ENCODE peak calls at places on chromosomes 3 and 15, in seven cellular contexts. One of them, this sample, is unnamed.

GRCh38 chr15:62190257-62190656 is 25.2 kb upstream of the C2CD4B start:
- DNase-seq in WERI-Rb-1: no peak
- DNase-seq in ovary: no peak
- DNase-seq in GM12864: no peak
- DNase-seq in cardiac muscle cell: no peak
- DNase-seq in heart left ventricle: no peak
- DNase-seq in adrenal gland: no peak
- DNase-seq in this sample: no peak

GRCh38 chr15:27958911-27959598 is 140.1 kb downstream of the OCA2 start:
- DNase-seq in WERI-Rb-1: no peak
- DNase-seq in ovary: no peak
- DNase-seq in GM12864: no peak
- DNase-seq in cardiac muscle cell: no peak
- DNase-seq in heart left ventricle: no peak
- DNase-seq in adrenal gland: no peak
- DNase-seq in this sample: no peak

GRCh38 chr15:50128266-50128665 is 9.2 kb upstream of the ATP8B4 start:
- DNase-seq in WERI-Rb-1: no peak
- DNase-seq in ovary: no peak
- DNase-seq in GM12864: no peak
- DNase-seq in cardiac muscle cell: no peak
- DNase-seq in heart left ventricle: peak
- DNase-seq in adrenal gland: peak
- DNase-seq in this sample: peak

GRCh38 chr3:13768453-13768852 is 111.4 kb downstream of the WNT7A start:
- DNase-seq in WERI-Rb-1: no peak
- DNase-seq in ovary: no peak
- DNase-seq in GM12864: no peak
- DNase-seq in cardiac muscle cell: no peak
- DNase-seq in heart left ventricle: no peak
- DNase-seq in adrenal gland: no peak
- DNase-seq in this sample: no peak

GRCh38 chr3:121957674-121958419 is 63.6 kb downstream of the SLC15A2 start:
- DNase-seq in WERI-Rb-1: no peak
- DNase-seq in ovary: no peak
- DNase-seq in GM12864: no peak
- DNase-seq in cardiac muscle cell: no peak
- DNase-seq in heart left ventricle: no peak
- DNase-seq in adrenal gland: peak
- DNase-seq in this sample: no peak

GRCh38 chr15:32705450-32705849 is 12.4 kb upstream of the GREM1 start:
- DNase-seq in WERI-Rb-1: no peak
- DNase-seq in ovary: no peak
- DNase-seq in GM12864: no peak
- DNase-seq in cardiac muscle cell: peak
- DNase-seq in heart left ventricle: no peak
- DNase-seq in adrenal gland: no peak
- DNase-seq in this sample: no peak

GRCh38 chr15:40334941-40335795 is 5.6 kb downstream of the CCDC9B start:
- DNase-seq in WERI-Rb-1: no peak
- DNase-seq in ovary: no peak
- DNase-seq in GM12864: no peak
- DNase-seq in cardiac muscle cell: no peak
- DNase-seq in heart left ventricle: no peak
- DNase-seq in adrenal gland: no peak
- DNase-seq in this sample: peak

GRCh38 chr15:36970522-36970921 is 129.8 kb downstream of the MEIS2 start:
- DNase-seq in WERI-Rb-1: no peak
- DNase-seq in ovary: no peak
- DNase-seq in GM12864: no peak
- DNase-seq in cardiac muscle cell: no peak
- DNase-seq in heart left ventricle: no peak
- DNase-seq in adrenal gland: no peak
- DNase-seq in this sample: peak

GRCh38 chr15:68042156-68042854 is 11.8 kb upstream of the PIAS1 start:
- DNase-seq in WERI-Rb-1: no peak
- DNase-seq in ovary: no peak
- DNase-seq in GM12864: no peak
- DNase-seq in cardiac muscle cell: no peak
- DNase-seq in heart left ventricle: no peak
- DNase-seq in adrenal gland: no peak
- DNase-seq in this sample: peak

GRCh38 chr3:97138914-97139541 is 324.6 kb downstream of the EPHA6 start:
- DNase-seq in WERI-Rb-1: no peak
- DNase-seq in ovary: no peak
- DNase-seq in GM12864: no peak
- DNase-seq in cardiac muscle cell: no peak
- DNase-seq in heart left ventricle: no peak
- DNase-seq in adrenal gland: no peak
- DNase-seq in this sample: no peak

GRCh38 chr15:71526061-71526460 is 284.3 kb upstream of the NR2E3 start:
- DNase-seq in WERI-Rb-1: no peak
- DNase-seq in ovary: no peak
- DNase-seq in GM12864: no peak
- DNase-seq in cardiac muscle cell: peak
- DNase-seq in heart left ventricle: no peak
- DNase-seq in adrenal gland: no peak
- DNase-seq in this sample: no peak

GRCh38 chr15:63977102-63977501 is 69.2 kb downstream of the DAPK2 start:
- DNase-seq in WERI-Rb-1: no peak
- DNase-seq in ovary: no peak
- DNase-seq in GM12864: no peak
- DNase-seq in cardiac muscle cell: no peak
- DNase-seq in heart left ventricle: no peak
- DNase-seq in adrenal gland: no peak
- DNase-seq in this sample: peak

GRCh38 chr15:52699457-52699856 is 20.3 kb upstream of the ATOSA start:
- DNase-seq in WERI-Rb-1: no peak
- DNase-seq in ovary: no peak
- DNase-seq in GM12864: no peak
- DNase-seq in cardiac muscle cell: no peak
- DNase-seq in heart left ventricle: no peak
- DNase-seq in adrenal gland: no peak
- DNase-seq in this sample: no peak

GRCh38 chr3:162780313-162780712 is 1283.7 kb downstream of the OTOL1 start:
- DNase-seq in WERI-Rb-1: no peak
- DNase-seq in ovary: no peak
- DNase-seq in GM12864: no peak
- DNase-seq in cardiac muscle cell: peak
- DNase-seq in heart left ventricle: no peak
- DNase-seq in adrenal gland: no peak
- DNase-seq in this sample: no peak

GRCh38 chr15:73346735-73347312 is 21.9 kb downstream of the HCN4 start:
- DNase-seq in WERI-Rb-1: no peak
- DNase-seq in ovary: peak
- DNase-seq in GM12864: no peak
- DNase-seq in cardiac muscle cell: peak
- DNase-seq in heart left ventricle: peak
- DNase-seq in adrenal gland: peak
- DNase-seq in this sample: peak

GRCh38 chr3:38002291-38002876 is 11.8 kb downstream of the VILL start:
- DNase-seq in WERI-Rb-1: no peak
- DNase-seq in ovary: peak
- DNase-seq in GM12864: no peak
- DNase-seq in cardiac muscle cell: no peak
- DNase-seq in heart left ventricle: no peak
- DNase-seq in adrenal gland: peak
- DNase-seq in this sample: no peak

GRCh38 chr3:159804726-159805410 is 183.8 kb upstream of the IL12A start:
- DNase-seq in WERI-Rb-1: peak
- DNase-seq in ovary: peak
- DNase-seq in GM12864: peak
- DNase-seq in cardiac muscle cell: peak
- DNase-seq in heart left ventricle: peak
- DNase-seq in adrenal gland: peak
- DNase-seq in this sample: peak

GRCh38 chr3:65992106-65992505 is 46.6 kb downstream of the MAGI1 start:
- DNase-seq in WERI-Rb-1: no peak
- DNase-seq in ovary: no peak
- DNase-seq in GM12864: no peak
- DNase-seq in cardiac muscle cell: peak
- DNase-seq in heart left ventricle: no peak
- DNase-seq in adrenal gland: no peak
- DNase-seq in this sample: no peak

GRCh38 chr3:87448559-87448958 is 172.2 kb upstream of the POU1F1 start:
- DNase-seq in WERI-Rb-1: no peak
- DNase-seq in ovary: no peak
- DNase-seq in GM12864: no peak
- DNase-seq in cardiac muscle cell: no peak
- DNase-seq in heart left ventricle: no peak
- DNase-seq in adrenal gland: no peak
- DNase-seq in this sample: no peak

GRCh38 chr3:69696365-69696764 is 42.9 kb upstream of the MITF start:
- DNase-seq in WERI-Rb-1: no peak
- DNase-seq in ovary: no peak
- DNase-seq in GM12864: no peak
- DNase-seq in cardiac muscle cell: no peak
- DNase-seq in heart left ventricle: no peak
- DNase-seq in adrenal gland: no peak
- DNase-seq in this sample: no peak

GRCh38 chr3:108946292-108947290 is 7.1 kb downstream of the GUCA1C start:
- DNase-seq in WERI-Rb-1: no peak
- DNase-seq in ovary: no peak
- DNase-seq in GM12864: no peak
- DNase-seq in cardiac muscle cell: no peak
- DNase-seq in heart left ventricle: no peak
- DNase-seq in adrenal gland: no peak
- DNase-seq in this sample: no peak

GRCh38 chr15:75174102-75174501 is 27.6 kb upstream of the C15orf39 start:
- DNase-seq in WERI-Rb-1: no peak
- DNase-seq in ovary: peak
- DNase-seq in GM12864: no peak
- DNase-seq in cardiac muscle cell: no peak
- DNase-seq in heart left ventricle: no peak
- DNase-seq in adrenal gland: no peak
- DNase-seq in this sample: no peak

GRCh38 chr15:58506787-58507671 is 75.2 kb downstream of the LIPC start:
- DNase-seq in WERI-Rb-1: no peak
- DNase-seq in ovary: no peak
- DNase-seq in GM12864: no peak
- DNase-seq in cardiac muscle cell: no peak
- DNase-seq in heart left ventricle: no peak
- DNase-seq in adrenal gland: no peak
- DNase-seq in this sample: no peak

GRCh38 chr3:56157693-56158092 is 310.6 kb downstream of the ERC2 start:
- DNase-seq in WERI-Rb-1: no peak
- DNase-seq in ovary: no peak
- DNase-seq in GM12864: peak
- DNase-seq in cardiac muscle cell: peak
- DNase-seq in heart left ventricle: peak
- DNase-seq in adrenal gland: peak
- DNase-seq in this sample: no peak

GRCh38 chr15:62624541-62625399 is 417.8 kb upstream of the TPM1 start:
- DNase-seq in WERI-Rb-1: no peak
- DNase-seq in ovary: peak
- DNase-seq in GM12864: no peak
- DNase-seq in cardiac muscle cell: peak
- DNase-seq in heart left ventricle: no peak
- DNase-seq in adrenal gland: peak
- DNase-seq in this sample: no peak

GRCh38 chr3:173921741-173922140 is 524.2 kb downstream of the NLGN1 start:
- DNase-seq in WERI-Rb-1: no peak
- DNase-seq in ovary: no peak
- DNase-seq in GM12864: no peak
- DNase-seq in cardiac muscle cell: no peak
- DNase-seq in heart left ventricle: no peak
- DNase-seq in adrenal gland: no peak
- DNase-seq in this sample: no peak

GRCh38 chr3:55708242-55708641 is 221.1 kb upstream of the WNT5A start:
- DNase-seq in WERI-Rb-1: no peak
- DNase-seq in ovary: no peak
- DNase-seq in GM12864: no peak
- DNase-seq in cardiac muscle cell: no peak
- DNase-seq in heart left ventricle: no peak
- DNase-seq in adrenal gland: no peak
- DNase-seq in this sample: no peak

GRCh38 chr3:135368781-135369180 is 573.7 kb downstream of the EPHB1 start:
- DNase-seq in WERI-Rb-1: no peak
- DNase-seq in ovary: no peak
- DNase-seq in GM12864: no peak
- DNase-seq in cardiac muscle cell: no peak
- DNase-seq in heart left ventricle: no peak
- DNase-seq in adrenal gland: no peak
- DNase-seq in this sample: no peak
- TF ChIP-seq CTCF in WERI-Rb-1: no peak
- TF ChIP-seq CTCF in ovary: no peak
- TF ChIP-seq CTCF in GM12864: no peak
- TF ChIP-seq CTCF in cardiac muscle cell: no peak
- TF ChIP-seq CTCF in heart left ventricle: no peak
- TF ChIP-seq CTCF in adrenal gland: no peak
- TF ChIP-seq CTCF in this sample: no peak

GRCh38 chr3:4813855-4814254 is 165.4 kb upstream of the BHLHE40 start:
- DNase-seq in WERI-Rb-1: no peak
- DNase-seq in ovary: no peak
- DNase-seq in GM12864: no peak
- DNase-seq in cardiac muscle cell: peak
- DNase-seq in heart left ventricle: no peak
- DNase-seq in adrenal gland: no peak
- DNase-seq in this sample: no peak
- H3K4me3 ChIP-seq in WERI-Rb-1: no peak
- H3K4me3 ChIP-seq in ovary: no peak
- H3K4me3 ChIP-seq in GM12864: no peak
- H3K4me3 ChIP-seq in cardiac muscle cell: no peak
- H3K4me3 ChIP-seq in heart left ventricle: no peak
- H3K4me3 ChIP-seq in adrenal gland: no peak
- H3K4me3 ChIP-seq in this sample: no peak

DNA sequence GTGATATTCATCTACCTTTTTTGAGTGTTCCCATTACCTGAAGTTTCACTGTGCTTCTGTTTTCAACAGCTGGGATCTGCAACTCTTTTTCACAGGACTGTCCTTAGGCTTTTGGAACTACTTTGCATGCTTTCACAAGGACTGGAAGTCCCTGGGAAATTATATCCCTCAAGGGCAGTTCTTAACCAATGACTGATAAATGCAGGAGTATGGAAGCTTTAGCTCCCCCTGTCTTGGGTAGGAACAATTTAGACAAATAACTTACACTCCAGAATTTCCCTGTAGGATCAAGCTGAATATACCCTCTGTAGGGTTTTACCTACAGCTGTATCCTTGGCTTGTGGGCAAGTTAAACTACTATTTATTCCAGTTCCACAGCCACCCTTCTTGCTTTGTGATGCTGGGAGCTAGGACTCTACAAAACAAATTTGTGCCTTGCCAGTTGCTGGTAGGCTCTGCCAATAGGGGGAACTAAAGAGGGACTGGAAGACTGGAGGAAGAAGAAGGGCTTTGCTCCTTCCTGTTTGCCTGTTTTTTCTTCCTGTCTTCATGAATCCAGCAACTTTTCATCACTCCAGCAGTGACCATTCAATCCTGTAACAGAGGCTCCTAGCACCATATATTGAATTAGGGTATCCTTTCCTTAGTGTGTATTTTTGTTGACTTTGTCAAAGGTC is 6.8 kb upstream of the ZNF280D start:
- DNase-seq in WERI-Rb-1: no peak
- DNase-seq in ovary: no peak
- DNase-seq in GM12864: no peak
- DNase-seq in cardiac muscle cell: no peak
- DNase-seq in heart left ventricle: no peak
- DNase-seq in adrenal gland: no peak
- DNase-seq in this sample: no peak
- TF ChIP-seq CTCF in WERI-Rb-1: peak
- TF ChIP-seq CTCF in ovary: no peak
- TF ChIP-seq CTCF in GM12864: peak
- TF ChIP-seq CTCF in cardiac muscle cell: no peak
- TF ChIP-seq CTCF in heart left ventricle: peak
- TF ChIP-seq CTCF in adrenal gland: no peak
- TF ChIP-seq CTCF in this sample: no peak

GRCh38 chr15:99207672-99208071 is 41.7 kb downstream of the TTC23 start:
- DNase-seq in WERI-Rb-1: no peak
- DNase-seq in ovary: no peak
- DNase-seq in GM12864: no peak
- DNase-seq in cardiac muscle cell: no peak
- DNase-seq in heart left ventricle: no peak
- DNase-seq in adrenal gland: no peak
- DNase-seq in this sample: no peak
- H3K4me3 ChIP-seq in WERI-Rb-1: no peak
- H3K4me3 ChIP-seq in ovary: no peak
- H3K4me3 ChIP-seq in GM12864: no peak
- H3K4me3 ChIP-seq in cardiac muscle cell: no peak
- H3K4me3 ChIP-seq in heart left ventricle: no peak
- H3K4me3 ChIP-seq in adrenal gland: no peak
- H3K4me3 ChIP-seq in this sample: no peak

This sample was measured in colonic mucosa.